ENCODE peak calls at places on chromosome 4, in five cellular contexts. D is HEK293T, S is NCI-H82, W is GM12864, C is GM23338. E is an unnamed sample.

GRCh38 chr4:83535520-83535944 is 376 bp upstream of the GPAT3 start:
- DNase-seq in S (peak; percentile 25), W (no peak), D (peak; percentile 36), C (peak; percentile 75), E (peak; percentile 48)

GRCh38 chr4:155946486-155946885 is 7.2 kb downstream of the CTSO start:
- DNase-seq in W (no peak), C (no peak), S (no peak), D (no peak), E (no peak)

GRCh38 chr4:71296945-71297344 is 41.9 kb upstream of the SLC4A4 start:
- DNase-seq in C (no peak), W (no peak), D (no peak), S (no peak), E (no peak)

GRCh38 chr4:3665360-3665891 is 100.8 kb upstream of the ADRA2C start:
- DNase-seq in S (no peak), D (no peak), C (no peak), W (no peak), E (no peak)

GRCh38 chr4:72418458-72418857 is 150.6 kb downstream of the ADAMTS3 start:
- DNase-seq in S (peak; percentile 68), C (no peak), W (no peak), D (no peak), E (no peak)

GRCh38 chr4:84647307-84647884 is 64.5 kb downstream of the CDS1 start:
- DNase-seq in W (no peak), D (no peak), S (no peak), C (peak; percentile 77), E (peak; percentile 16)

GRCh38 chr4:79575709-79576479 is 167.9 kb upstream of the GK2 start:
- DNase-seq in S (no peak), C (no peak), D (no peak), W (no peak), E (no peak)

GRCh38 chr4:139950568-139950967 is 203.4 kb downstream of the MAML3 start:
- DNase-seq in D (no peak), W (peak; percentile 68), S (no peak), C (no peak), E (no peak)

GRCh38 chr4:76233967-76234678 is 17.4 kb upstream of the FAM47E start:
- DNase-seq in D (no peak), S (no peak), W (no peak), C (peak; percentile 83), E (peak; percentile 63)

GRCh38 chr4:6767725-6768538 is 14.6 kb upstream of the KIAA0232 start:
- DNase-seq in D (no peak), W (no peak), S (no peak), C (no peak), E (no peak)

GRCh38 chr4:54067163-54067562 is 2.8 kb upstream of the CHIC2 start:
- DNase-seq in S (no peak), D (no peak), C (no peak), W (no peak), E (no peak)

GRCh38 chr4:677431-678293 is 3.3 kb downstream of the MYL5 start:
- DNase-seq in S (no peak), W (no peak), D (no peak), C (no peak), E (no peak)

GRCh38 chr4:38523524-38524448 is 140.2 kb upstream of the KLF3 start:
- DNase-seq in C (no peak), D (no peak), W (peak; percentile 90), S (no peak), E (no peak)

GRCh38 chr4:48909697-48910096 is 3.1 kb upstream of the OCIAD2 start:
- DNase-seq in C (no peak), D (peak; percentile 10), W (no peak), S (no peak), E (peak; percentile 94)

GRCh38 chr4:144955104-144955503 is 142.9 kb downstream of the ANAPC10 start:
- DNase-seq in S (peak; percentile 86), D (no peak), C (no peak), W (no peak), E (no peak)

GRCh38 chr4:166421556-166422156 is 548.6 kb downstream of the TLL1 start:
- DNase-seq in W (no peak), D (no peak), C (peak; percentile 3), S (no peak), E (no peak)

GRCh38 chr4:83386931-83387897 is 52.6 kb upstream of the HPSE start:
- DNase-seq in W (no peak), D (no peak), C (peak; percentile 47), S (no peak), E (peak; percentile 14)

GRCh38 chr4:101774807-101775206 is 15.7 kb upstream of the BANK1 start:
- DNase-seq in S (no peak), C (no peak), W (no peak), D (no peak), E (no peak)

GRCh38 chr4:88457307-88458090 is 580 bp downstream of the HERC5 start:
- DNase-seq in S (peak; percentile 43), D (peak; percentile 58), W (no peak), C (peak; percentile 77), E (peak; percentile 57)

GRCh38 chr4:182547435-182547834 is 304.2 kb downstream of the TENM3 start:
- DNase-seq in D (no peak), C (no peak), W (peak; percentile 35), S (no peak), E (no peak)

GRCh38 chr4:134200811-134201215 is 776 bp downstream of the PABPC4L start:
- DNase-seq in D (peak; percentile 25), C (no peak), W (no peak), S (no peak), E (no peak)

GRCh38 chr4:168273838-168274237 is 44.7 kb downstream of the DDX60 start:
- DNase-seq in S (no peak), W (no peak), D (no peak), C (no peak), E (peak; percentile 49)

GRCh38 chr4:176499518-176499917 is 179.8 kb downstream of the SPCS3 start:
- DNase-seq in W (no peak), D (no peak), S (no peak), C (no peak), E (no peak)

GRCh38 chr4:8302331-8302730 is 32.8 kb downstream of the HTRA3 start:
- DNase-seq in C (no peak), D (no peak), S (no peak), W (no peak), E (no peak)

GRCh38 chr4:18318682-18319410 is 297.3 kb upstream of the LCORL start:
- DNase-seq in D (no peak), C (peak; percentile 16), W (no peak), S (no peak), E (no peak)

GRCh38 chr4:79661196-79661595 is 253.2 kb upstream of the GK2 start:
- DNase-seq in W (no peak), C (no peak), D (no peak), S (no peak), E (no peak)

GRCh38 chr4:185820119-185821028 is 8.4 kb upstream of the SORBS2 start:
- DNase-seq in C (peak; percentile 49), S (no peak), D (no peak), W (no peak), E (no peak)

E was measured in mesendoderm.